ENCODE peak calls at places on chromosomes 2 and 18, in six cellular contexts. X is upper lobe of right lung, T is RWPE1, F is endodermal cell, O is H9, G is endothelial cell. Q is an unnamed sample.

GRCh38 chr2:239000500-239001073 is 152.7 kb downstream of the TWIST2 start:
- DNase-seq in X (no peak), T (no peak), F (peak), O (no peak), G (no peak), Q (peak)

GRCh38 chr2:167368371-167368770 is 480.1 kb downstream of the XIRP2 start:
- DNase-seq in X (no peak), T (no peak), F (no peak), O (no peak), G (no peak), Q (no peak)

GRCh38 chr18:74303936-74304335 is 11.7 kb upstream of the C18orf63 start:
- DNase-seq in X (no peak), T (no peak), F (no peak), O (no peak), G (no peak), Q (no peak)

GRCh38 chr2:223815884-223816570 is 21.4 kb downstream of the AP1S3 start:
- DNase-seq in X (no peak), T (no peak), F (no peak), O (no peak), G (no peak), Q (no peak)

GRCh38 chr18:63844254-63844653 is 43.3 kb upstream of the SERPINB2 start:
- DNase-seq in X (no peak), T (peak), F (no peak), O (no peak), G (no peak), Q (no peak)

GRCh38 chr2:25309402-25309801 is 32.3 kb downstream of the DNMT3A start:
- DNase-seq in X (no peak), T (no peak), F (peak), O (peak), G (peak), Q (no peak)

GRCh38 chr2:98518106-98518505 is 73.4 kb downstream of the INPP4A start:
- DNase-seq in X (no peak), T (no peak), F (peak), O (no peak), G (peak), Q (peak)

GRCh38 chr2:2187196-2187595 is 143.9 kb downstream of the MYT1L start:
- DNase-seq in X (no peak), T (no peak), F (no peak), O (no peak), G (no peak), Q (no peak)

GRCh38 chr2:74530239-74531161 is 767 bp downstream of the HTRA2 start:
- DNase-seq in X (peak), T (no peak), F (peak), O (peak), G (peak), Q (no peak)

GRCh38 chr18:44887227-44887631 is 206.5 kb downstream of the SETBP1 start:
- DNase-seq in X (no peak), T (peak), F (peak), O (no peak), G (no peak), Q (no peak)

GRCh38 chr2:105798595-105798994 is 53.9 kb downstream of the NCK2 start:
- DNase-seq in X (no peak), T (no peak), F (no peak), O (no peak), G (no peak), Q (no peak)

GRCh38 chr18:4248686-4249085 is 206.4 kb downstream of the DLGAP1 start:
- DNase-seq in X (no peak), T (no peak), F (no peak), O (no peak), G (no peak), Q (no peak)

GRCh38 chr18:63078471-63078870 is 241.1 kb downstream of the BCL2 start:
- DNase-seq in X (no peak), T (no peak), F (no peak), O (no peak), G (no peak), Q (no peak)

GRCh38 chr18:55449412-55450140 is 138.4 kb downstream of the TCF4 start:
- DNase-seq in X (no peak), T (no peak), F (no peak), O (no peak), G (no peak), Q (no peak)

GRCh38 chr2:57720728-57721627 is 325.6 kb upstream of the VRK2 start:
- DNase-seq in X (peak), T (peak), F (peak), O (peak), G (peak), Q (peak)

DNA sequence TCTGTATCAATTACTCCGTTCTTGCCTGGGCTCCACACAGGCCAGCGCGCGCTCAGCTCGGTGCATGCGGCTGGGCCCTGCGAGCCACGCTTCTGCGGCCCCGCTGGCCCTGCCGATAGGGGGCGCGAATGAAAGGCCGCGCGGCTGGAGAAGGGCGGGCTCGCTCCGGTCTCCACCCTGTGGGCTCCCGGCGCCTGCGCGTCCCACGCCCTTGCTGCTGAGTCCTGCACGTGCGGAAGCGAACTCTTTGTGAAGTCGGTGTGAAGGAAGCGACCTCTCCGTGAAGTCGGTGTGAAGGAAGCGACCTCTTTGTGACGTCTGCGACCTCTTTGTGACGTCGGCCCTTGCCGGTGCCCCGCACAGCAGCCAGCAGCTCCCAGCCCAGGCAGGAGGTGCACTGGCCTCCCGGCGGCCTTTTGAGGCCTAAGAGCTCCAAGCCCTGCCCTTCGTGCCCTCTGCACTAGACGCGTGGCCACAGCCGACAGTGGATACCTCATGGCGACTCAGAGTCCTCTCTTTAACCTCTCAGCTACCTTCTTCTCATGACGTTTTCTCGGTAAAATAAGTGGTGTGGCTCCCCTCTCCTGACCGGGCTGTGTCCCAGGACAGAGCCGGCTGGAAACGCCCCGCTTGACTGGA is 391.9 kb upstream of the RAB6C start:
- DNase-seq in X (peak), T (no peak), F (peak), O (peak), G (no peak), Q (no peak)
- TF ChIP-seq CTCF in X (no peak), T (no peak), F (peak), O (peak), G (no peak), Q (no peak)

GRCh38 chr2:174040417-174040701 is 75.2 kb upstream of the SP3 start:
- DNase-seq in X (no peak), T (no peak), F (no peak), O (no peak), G (no peak), Q (no peak)
- TF ChIP-seq CTCF in X (no peak), T (no peak), F (no peak), O (no peak), G (no peak), Q (no peak)

GRCh38 chr2:202101049-202101579 is 28.1 kb downstream of the KIAA2012 start:
- DNase-seq in X (no peak), T (no peak), F (peak), O (no peak), G (no peak), Q (no peak)

GRCh38 chr2:202108345-202108744 is 35.3 kb downstream of the KIAA2012 start:
- DNase-seq in X (no peak), T (no peak), F (no peak), O (no peak), G (no peak), Q (no peak)

GRCh38 chr2:202102425-202103005 is 29.5 kb downstream of the KIAA2012 start:
- DNase-seq in X (no peak), T (no peak), F (peak), O (no peak), G (no peak), Q (no peak)

GRCh38 chr2:202105025-202105424 is 32.0 kb downstream of the KIAA2012 start:
- DNase-seq in X (no peak), T (no peak), F (no peak), O (no peak), G (no peak), Q (no peak)

GRCh38 chr2:202104286-202104870 is 31.3 kb downstream of the KIAA2012 start:
- DNase-seq in X (peak), T (no peak), F (peak), O (peak), G (peak), Q (no peak)
- TF ChIP-seq CTCF in X (peak), T (peak), F (peak), O (peak), G (no peak), Q (peak)

GRCh38 chr2:46615555-46616487 is 136.5 kb downstream of the TMEM247 start:
- DNase-seq in X (no peak), T (peak), F (no peak), O (no peak), G (peak), Q (no peak)
- TF ChIP-seq CTCF in X (peak), T (peak), F (no peak), O (no peak), G (no peak), Q (no peak)

DNA sequence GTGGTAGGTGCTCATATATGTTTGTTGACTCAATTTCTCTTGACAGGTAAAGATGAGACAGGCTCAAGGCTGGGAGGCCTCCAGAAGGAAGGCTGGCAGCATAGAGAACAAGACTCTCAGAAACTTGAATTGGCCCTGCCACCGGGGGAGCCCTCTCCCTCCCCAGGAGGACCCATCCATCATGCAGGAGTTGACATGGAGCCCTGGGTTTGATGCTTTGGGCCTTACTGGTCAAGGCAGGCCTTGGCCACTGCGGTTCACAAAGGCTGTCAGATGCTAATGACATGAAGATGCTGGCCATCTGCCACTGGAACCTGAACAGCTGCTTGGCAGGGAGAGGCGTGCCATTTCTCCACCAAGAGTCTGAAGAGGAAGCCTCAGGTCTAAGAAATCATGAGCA is 193.6 kb downstream of the MTCL1 start:
- DNase-seq in X (no peak), T (no peak), F (peak), O (peak), G (no peak), Q (peak)
- TF ChIP-seq CTCF in X (no peak), T (no peak), F (peak), O (peak), G (no peak), Q (no peak)

DNA sequence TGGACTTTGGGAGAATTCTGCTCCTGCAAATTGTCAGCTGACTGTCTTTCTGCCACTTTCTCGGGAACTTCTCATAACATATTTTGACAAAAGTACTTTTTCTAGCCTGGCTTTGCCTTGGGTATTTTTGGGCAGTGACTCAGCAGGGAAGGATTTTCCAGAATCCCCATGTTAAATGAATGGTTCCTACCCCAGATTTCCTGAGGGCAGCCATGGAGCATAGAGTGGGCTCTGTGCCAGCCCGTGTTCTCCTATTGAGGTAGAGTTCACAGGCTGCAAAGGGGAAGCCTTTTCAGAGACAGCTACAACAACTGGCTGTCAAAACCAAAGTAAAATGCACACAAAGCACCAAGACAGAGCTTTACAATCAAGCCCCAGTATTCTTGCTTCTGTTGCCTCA is 59.8 kb downstream of the BMP10 start:
- DNase-seq in X (no peak), T (no peak), F (no peak), O (no peak), G (no peak), Q (no peak)
- TF ChIP-seq CTCF in X (no peak), T (no peak), F (no peak), O (no peak), G (no peak), Q (no peak)

DNA sequence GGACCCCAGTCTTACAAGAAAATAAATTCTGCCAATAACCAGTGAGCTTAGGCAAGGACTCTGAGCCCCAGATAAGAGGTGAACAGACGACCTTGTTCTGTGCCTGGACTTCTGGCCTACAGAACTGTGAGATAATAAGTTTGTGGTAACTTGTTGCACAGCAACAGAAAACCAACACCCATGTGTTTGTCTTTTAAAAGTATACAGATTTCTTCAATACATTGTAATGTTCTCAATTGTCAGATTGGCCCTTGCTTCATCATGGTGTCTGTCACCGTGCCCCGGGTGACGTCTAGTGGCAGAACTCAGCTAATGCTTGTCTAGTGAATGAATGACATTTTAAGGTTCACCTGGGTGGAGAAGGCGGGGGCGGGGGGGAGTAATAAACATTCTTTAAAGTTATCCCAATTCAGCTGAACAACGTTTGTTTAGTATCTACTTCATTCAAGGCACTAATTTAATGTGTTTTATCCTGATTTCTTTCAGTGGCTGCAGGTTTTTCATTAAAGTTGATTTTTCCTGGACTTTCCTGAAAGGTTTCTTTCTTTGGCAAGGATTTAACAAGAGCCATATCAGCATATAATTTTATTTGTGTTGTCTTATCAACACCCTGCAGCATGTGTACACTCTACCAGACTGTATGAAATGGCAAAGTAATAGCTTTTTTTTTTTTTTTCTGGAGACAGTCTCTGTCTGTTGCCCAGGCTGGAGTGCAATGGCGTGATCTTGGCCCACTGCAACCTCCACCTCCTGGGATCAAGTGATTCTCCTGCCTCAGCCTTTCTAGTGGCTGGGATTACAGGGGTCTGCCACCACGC is 123.8 kb upstream of the DLX2 start:
- DNase-seq in X (no peak), T (peak), F (no peak), O (peak), G (no peak), Q (no peak)
- TF ChIP-seq CTCF in X (no peak), T (no peak), F (peak), O (no peak), G (no peak), Q (no peak)

GRCh38 chr2:62014102-62014501 is 108.6 kb downstream of the COMMD1 start:
- DNase-seq in X (no peak), T (no peak), F (no peak), O (no peak), G (no peak), Q (no peak)
- TF ChIP-seq CTCF in X (peak), T (no peak), F (peak), O (peak), G (no peak), Q (no peak)

GRCh38 chr2:58907644-58908043 is 666.5 kb upstream of the FANCL start:
- DNase-seq in X (no peak), T (no peak), F (no peak), O (no peak), G (no peak), Q (no peak)
- TF ChIP-seq CTCF in X (no peak), T (no peak), F (no peak), O (no peak), G (no peak), Q (no peak)

GRCh38 chr18:36602620-36603019 is 226.2 kb downstream of the TPGS2 start:
- DNase-seq in X (no peak), T (no peak), F (peak), O (no peak), G (no peak), Q (no peak)

GRCh38 chr18:36600548-36600947 is 228.3 kb downstream of the TPGS2 start:
- DNase-seq in X (no peak), T (no peak), F (peak), O (no peak), G (no peak), Q (no peak)

GRCh38 chr18:36601316-36601715 is 227.5 kb downstream of the TPGS2 start:
- DNase-seq in X (no peak), T (no peak), F (no peak), O (no peak), G (no peak), Q (no peak)

DNA sequence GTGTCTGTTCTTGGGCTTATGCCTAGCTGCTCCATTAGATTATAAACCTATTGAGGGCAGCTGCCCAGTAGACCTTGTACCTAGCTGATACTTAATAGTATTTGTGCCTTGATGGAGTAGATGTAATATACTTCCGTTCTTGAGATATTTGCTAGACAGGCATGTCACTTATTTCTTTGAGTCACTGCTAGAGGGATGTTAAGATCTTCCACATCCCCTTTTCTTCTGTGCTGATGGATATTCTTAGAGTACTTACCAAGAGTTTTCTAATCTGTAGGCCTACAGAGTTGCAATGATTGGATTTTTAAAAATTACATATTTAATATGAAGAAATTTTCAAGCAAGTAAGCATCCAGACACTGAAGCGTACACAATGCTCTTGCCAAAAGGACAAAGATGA is 226.7 kb downstream of the TPGS2 start:
- DNase-seq in X (no peak), T (no peak), F (no peak), O (no peak), G (no peak), Q (no peak)
- TF ChIP-seq CTCF in X (no peak), T (no peak), F (no peak), O (no peak), G (no peak), Q (no peak)

Q was measured in type B pancreatic cell.